ENCODE peak calls at places on chromosome 16, in nine cellular contexts. A is activated naive CD4-positive, alpha-beta T cell; X is activated T-helper 1 cell treated with anti-CD3 and anti-CD28 coated beads, Interleukin-12 subunit alpha, Interleukin-12 subunit beta, Interleukin-2, Interleukin-4 antibody, amounts not matched to agents 30 ng/mL and 10 ng/mL and 1 ng/mL, durations not matched to agents 14 hours and 24 hours and 36 hours; Z is AML-193; G is AG08396; W is ELR; O is fibroblast of the aortic adventitia; R is activated CD8-positive, alpha-beta memory T cell treated with anti-CD3 and anti-CD28 coated beads, Interleukin-2, amount 10 ng/mL, durations not matched to agents 7 days and 5 days; V is T-helper 1 cell. H is an unnamed sample.

GRCh38 chr16:12090162-12090552 is 113.6 kb downstream of the SNX29 start:
- DNase-seq in G (no peak), O (no peak), X (no peak), A (no peak), V (no peak), Z (no peak), W (no peak), R (no peak), H (no peak)

GRCh38 chr16:11597268-11597690 is 10.6 kb upstream of the LITAF start:
- DNase-seq in R (no peak), G (peak), O (no peak), X (no peak), A (no peak), Z (peak), V (no peak), W (no peak), H (no peak)

GRCh38 chr16:29891525-29892457 is 7.6 kb downstream of the SEZ6L2 start:
- DNase-seq in O (no peak), G (no peak), V (no peak), X (no peak), R (no peak), Z (peak), A (no peak), W (no peak), H (no peak)

GRCh38 chr16:27113341-27113841 is 46.7 kb downstream of the C16orf82 start:
- DNase-seq in W (no peak), A (no peak), X (no peak), G (no peak), Z (no peak), R (no peak), V (no peak), O (no peak), H (no peak)

GRCh38 chr16:4455951-4456350 is 18.5 kb downstream of the NMRAL1 start:
- DNase-seq in W (no peak), X (no peak), G (no peak), R (no peak), V (no peak), Z (no peak), A (no peak), O (no peak), H (no peak)

GRCh38 chr16:75256059-75256870 is 4.8 kb upstream of the BCAR1 start:
- DNase-seq in O (peak), G (peak), Z (no peak), X (no peak), W (peak), V (peak), R (no peak), A (no peak), H (no peak)

GRCh38 chr16:47977802-47978201 is 178.0 kb downstream of the ABCC12 start:
- DNase-seq in W (no peak), V (no peak), R (no peak), O (no peak), A (no peak), G (no peak), X (no peak), Z (no peak), H (no peak)

GRCh38 chr16:6957676-6958075 is 375.0 kb upstream of the RBFOX1 start:
- DNase-seq in G (no peak), O (no peak), W (no peak), R (no peak), A (no peak), V (no peak), X (no peak), Z (no peak), H (no peak)

GRCh38 chr16:65077181-65077580 is 44.7 kb downstream of the CDH11 start:
- DNase-seq in R (no peak), W (no peak), G (no peak), O (no peak), V (no peak), X (no peak), A (no peak), Z (no peak), H (no peak)

GRCh38 chr16:24851700-24852099 is 5.9 kb downstream of the SLC5A11 start:
- DNase-seq in R (peak), W (peak), V (no peak), G (no peak), Z (no peak), A (no peak), X (no peak), O (peak), H (peak)

GRCh38 chr16:89146211-89147005 is 25.1 kb upstream of the CDH15 start:
- DNase-seq in Z (no peak), R (no peak), G (no peak), O (no peak), X (no peak), W (no peak), V (no peak), A (no peak), H (no peak)

GRCh38 chr16:19884611-19885455 is at the start of gene GPRC5B:
- DNase-seq in W (peak), V (peak), A (peak), O (peak), Z (no peak), G (peak), R (peak), X (peak), H (peak)

GRCh38 chr16:6218855-6219254 is 1113.8 kb upstream of the RBFOX1 start:
- DNase-seq in X (no peak), Z (no peak), O (no peak), W (no peak), A (no peak), R (no peak), V (no peak), G (no peak), H (no peak)

GRCh38 chr16:1612320-1613111 is at the start of gene CRAMP1:
- DNase-seq in R (peak), A (no peak), W (peak), G (peak), O (peak), X (no peak), Z (no peak), V (peak), H (peak)

GRCh38 chr16:66322174-66322573 is 44.3 kb upstream of the CDH5 start:
- DNase-seq in V (no peak), X (no peak), O (no peak), R (no peak), G (no peak), A (no peak), Z (no peak), W (no peak), H (no peak)

GRCh38 chr16:31429314-31429713 is 1.2 kb upstream of the COX6A2 start:
- DNase-seq in O (no peak), Z (no peak), R (no peak), A (no peak), G (no peak), X (no peak), V (no peak), W (no peak), H (no peak)

GRCh38 chr16:9138731-9139501 is 47.5 kb downstream of the HAPSTR1 start:
- DNase-seq in O (peak), A (peak), W (peak), Z (peak), G (peak), V (peak), R (peak), X (peak), H (peak)

GRCh38 chr16:53864819-53865491 is 161.0 kb downstream of the FTO start:
- DNase-seq in G (no peak), V (no peak), A (no peak), R (no peak), Z (no peak), X (no peak), O (peak), W (peak), H (peak)

GRCh38 chr16:8087597-8088279 is 502.6 kb downstream of the TMEM114 start:
- DNase-seq in W (no peak), G (no peak), X (no peak), R (no peak), O (no peak), V (no peak), A (no peak), Z (no peak), H (no peak)

GRCh38 chr16:23532448-23532847 is 22.2 kb upstream of the GGA2 start:
- DNase-seq in Z (no peak), G (no peak), V (no peak), W (no peak), R (no peak), X (no peak), O (no peak), A (no peak), H (no peak)

GRCh38 chr16:12089492-12090161 is 113.1 kb downstream of the SNX29 start:
- DNase-seq in A (peak), O (peak), G (no peak), W (peak), V (no peak), X (peak), Z (no peak), R (no peak), H (peak)

GRCh38 chr16:53881371-53881770 is 177.4 kb downstream of the FTO start:
- DNase-seq in A (no peak), Z (no peak), O (peak), R (no peak), V (no peak), G (peak), X (no peak), W (peak), H (peak)

GRCh38 chr16:22189473-22190168 is 16.5 kb upstream of the EEF2K start:
- DNase-seq in X (peak), Z (peak), O (peak), A (no peak), G (no peak), R (peak), W (peak), V (peak), H (peak)

GRCh38 chr16:10976663-10977062 is 32.3 kb downstream of the CLEC16A start:
- DNase-seq in G (no peak), R (no peak), X (no peak), W (no peak), O (no peak), V (no peak), A (no peak), Z (no peak), H (no peak)

GRCh38 chr16:8878523-8878911 is 3.6 kb upstream of the LITAFD start:
- DNase-seq in V (no peak), R (no peak), O (peak), W (peak), X (no peak), Z (no peak), A (no peak), G (peak), H (peak)

GRCh38 chr16:66547101-66547989 is 2.6 kb downstream of the TK2 start:
- DNase-seq in W (no peak), X (no peak), A (no peak), O (no peak), V (no peak), G (no peak), R (no peak), Z (no peak), H (no peak)

GRCh38 chr16:23486480-23486879 is 23.8 kb downstream of the GGA2 start:
- DNase-seq in V (no peak), O (no peak), X (no peak), R (no peak), W (no peak), Z (no peak), A (no peak), G (no peak), H (no peak)

GRCh38 chr16:73058616-73059409 is 10.9 kb upstream of the ZFHX3 start:
- DNase-seq in R (no peak), Z (no peak), X (no peak), O (peak), G (no peak), W (peak), A (no peak), V (no peak), H (peak)

GRCh38 chr16:25264599-25264998 is 7.0 kb upstream of the ZKSCAN2 start:
- DNase-seq in Z (peak), X (no peak), W (peak), G (peak), A (no peak), V (no peak), O (peak), R (no peak), H (peak)

GRCh38 chr16:86911311-86911999 is 333.1 kb downstream of the FOXL1 start:
- DNase-seq in O (no peak), R (no peak), X (no peak), Z (no peak), A (no peak), G (no peak), V (no peak), W (no peak), H (no peak)

H was measured in epithelial cell of esophagus.